ENCODE peak calls at places on chromosomes 5 and 9, in five cellular contexts. G, A, B, D and H are unnamed samples.
A peak's percentile ranks its signal among the peaks of the same experiment; 100 is the strongest.

GRCh38 chr9:69444021-69444420 is 119.0 kb downstream of the ENTREP1 start:
- DNase-seq in A (no peak), G (no peak), D (no peak), B (peak; percentile 40), H (no peak)

GRCh38 chr5:123505633-123506032 is 6.3 kb upstream of the CSNK1G3 start:
- DNase-seq in D (no peak), G (no peak), A (no peak), B (no peak), H (no peak)

GRCh38 chr5:63959177-63959982 is 2.9 kb downstream of the HTR1A start:
- DNase-seq in G (no peak), D (peak; percentile 70), B (no peak), A (peak; percentile 76), H (peak; percentile 87)

GRCh38 chr5:154829181-154829588 is 21.2 kb downstream of the FAXDC2 start:
- DNase-seq in G (no peak), B (no peak), D (no peak), A (no peak), H (no peak)

GRCh38 chr5:159971038-159971437 is 37.9 kb upstream of the TTC1 start:
- DNase-seq in G (peak; percentile 56), B (no peak), D (no peak), A (no peak), H (no peak)

GRCh38 chr5:176901260-176902101 is 2.3 kb upstream of the HK3 start:
- DNase-seq in B (no peak), G (no peak), D (no peak), A (no peak), H (no peak)

GRCh38 chr5:121182788-121183490 is 668.7 kb upstream of the FTMT start:
- DNase-seq in D (no peak), G (no peak), B (no peak), A (no peak), H (no peak)

GRCh38 chr9:18297532-18297872 is 176.5 kb upstream of the ADAMTSL1 start:
- DNase-seq in G (no peak), B (no peak), D (no peak), A (no peak), H (no peak)

GRCh38 chr9:19998153-19998552 is 209.3 kb upstream of the SLC24A2 start:
- DNase-seq in D (no peak), B (no peak), G (no peak), A (no peak), H (no peak)

GRCh38 chr5:1881273-1881586 is 1.5 kb downstream of the IRX4 start:
- DNase-seq in D (no peak), B (no peak), G (no peak), A (no peak), H (peak; percentile 76)

GRCh38 chr9:121498150-121498486 is 1.5 kb downstream of the GGTA1 start:
- DNase-seq in A (peak; percentile 58), D (peak; percentile 42), B (peak; percentile 57), G (peak; percentile 65), H (no peak)

GRCh38 chr9:113564804-113565237 is 101.3 kb downstream of the RGS3 start:
- DNase-seq in G (peak; percentile 46), A (peak; percentile 38), B (peak; percentile 40), D (no peak), H (no peak)

GRCh38 chr5:36164461-36164860 is 12.6 kb downstream of the SKP2 start:
- DNase-seq in G (no peak), B (no peak), A (no peak), D (no peak), H (no peak)

GRCh38 chr9:2740616-2741015 is 23.3 kb downstream of the KCNV2 start:
- DNase-seq in G (no peak), A (no peak), B (no peak), D (no peak), H (no peak)